ENCODE peak calls at places on chromosomes 11 and 22, in eight cellular contexts. One of them, this sample, is unnamed.

GRCh38 chr11:118896921-118897591 is 13.4 kb downstream of the CXCR5 start:
- DNase-seq in stimulated activated effector memory CD8-positive, alpha-beta T cell treated with anti-CD3 and anti-CD28 coated beads, Interleukin-12 subunit alpha, Interleukin-12 subunit beta, amount 100 ng/mL, for 72 hours: no peak
- DNase-seq in mucosa of gallbladder: no peak
- DNase-seq in stromal cell of bone marrow: no peak
- DNase-seq in HFF-Myc: no peak
- DNase-seq in NCI-H510A treated with DMSO at 0.1 percent for 48 hours: no peak
- DNase-seq in A549: no peak
- DNase-seq in dorsolateral prefrontal cortex: no peak
- DNase-seq in this sample: no peak

GRCh38 chr11:62269654-62270278 is at the start of gene SCGB2A2:
- DNase-seq in stimulated activated effector memory CD8-positive, alpha-beta T cell treated with anti-CD3 and anti-CD28 coated beads, Interleukin-12 subunit alpha, Interleukin-12 subunit beta, amount 100 ng/mL, for 72 hours: no peak
- DNase-seq in mucosa of gallbladder: peak; percentile 11
- DNase-seq in stromal cell of bone marrow: no peak
- DNase-seq in HFF-Myc: no peak
- DNase-seq in NCI-H510A treated with DMSO at 0.1 percent for 48 hours: no peak
- DNase-seq in A549: no peak
- DNase-seq in dorsolateral prefrontal cortex: no peak
- DNase-seq in this sample: no peak

GRCh38 chr11:34185926-34186841 is 80.8 kb downstream of the NAT10 start:
- DNase-seq in stimulated activated effector memory CD8-positive, alpha-beta T cell treated with anti-CD3 and anti-CD28 coated beads, Interleukin-12 subunit alpha, Interleukin-12 subunit beta, amount 100 ng/mL, for 72 hours: no peak
- DNase-seq in mucosa of gallbladder: no peak
- DNase-seq in stromal cell of bone marrow: no peak
- DNase-seq in HFF-Myc: no peak
- DNase-seq in NCI-H510A treated with DMSO at 0.1 percent for 48 hours: no peak
- DNase-seq in A549: no peak
- DNase-seq in dorsolateral prefrontal cortex: no peak
- DNase-seq in this sample: peak; percentile 30

GRCh38 chr11:17651061-17651460 is 68.3 kb upstream of the MYOD1 start:
- DNase-seq in stimulated activated effector memory CD8-positive, alpha-beta T cell treated with anti-CD3 and anti-CD28 coated beads, Interleukin-12 subunit alpha, Interleukin-12 subunit beta, amount 100 ng/mL, for 72 hours: peak; percentile 26
- DNase-seq in mucosa of gallbladder: no peak
- DNase-seq in stromal cell of bone marrow: no peak
- DNase-seq in HFF-Myc: no peak
- DNase-seq in NCI-H510A treated with DMSO at 0.1 percent for 48 hours: no peak
- DNase-seq in A549: no peak
- DNase-seq in dorsolateral prefrontal cortex: no peak
- DNase-seq in this sample: no peak

GRCh38 chr22:43346521-43346929 is 3.4 kb upstream of the SCUBE1 start:
- DNase-seq in stimulated activated effector memory CD8-positive, alpha-beta T cell treated with anti-CD3 and anti-CD28 coated beads, Interleukin-12 subunit alpha, Interleukin-12 subunit beta, amount 100 ng/mL, for 72 hours: peak; percentile 80
- DNase-seq in mucosa of gallbladder: peak; percentile 51
- DNase-seq in stromal cell of bone marrow: no peak
- DNase-seq in HFF-Myc: no peak
- DNase-seq in NCI-H510A treated with DMSO at 0.1 percent for 48 hours: peak; percentile 26
- DNase-seq in A549: peak; percentile 37
- DNase-seq in dorsolateral prefrontal cortex: peak; percentile 55
- DNase-seq in this sample: peak; percentile 62

GRCh38 chr22:37222440-37222971 is 10.2 kb upstream of the SSTR3 start:
- DNase-seq in stimulated activated effector memory CD8-positive, alpha-beta T cell treated with anti-CD3 and anti-CD28 coated beads, Interleukin-12 subunit alpha, Interleukin-12 subunit beta, amount 100 ng/mL, for 72 hours: peak; percentile 73
- DNase-seq in mucosa of gallbladder: no peak
- DNase-seq in stromal cell of bone marrow: no peak
- DNase-seq in HFF-Myc: no peak
- DNase-seq in NCI-H510A treated with DMSO at 0.1 percent for 48 hours: no peak
- DNase-seq in A549: no peak
- DNase-seq in dorsolateral prefrontal cortex: no peak
- DNase-seq in this sample: no peak

GRCh38 chr11:77206264-77207018 is 78.4 kb downstream of the MYO7A start:
- DNase-seq in stimulated activated effector memory CD8-positive, alpha-beta T cell treated with anti-CD3 and anti-CD28 coated beads, Interleukin-12 subunit alpha, Interleukin-12 subunit beta, amount 100 ng/mL, for 72 hours: no peak
- DNase-seq in mucosa of gallbladder: no peak
- DNase-seq in stromal cell of bone marrow: no peak
- DNase-seq in HFF-Myc: no peak
- DNase-seq in NCI-H510A treated with DMSO at 0.1 percent for 48 hours: no peak
- DNase-seq in A549: no peak
- DNase-seq in dorsolateral prefrontal cortex: no peak
- DNase-seq in this sample: no peak

GRCh38 chr22:22060200-22061084 is 77.9 kb upstream of the TOP3B start:
- DNase-seq in stimulated activated effector memory CD8-positive, alpha-beta T cell treated with anti-CD3 and anti-CD28 coated beads, Interleukin-12 subunit alpha, Interleukin-12 subunit beta, amount 100 ng/mL, for 72 hours: peak; percentile 88
- DNase-seq in mucosa of gallbladder: peak; percentile 51
- DNase-seq in stromal cell of bone marrow: no peak
- DNase-seq in HFF-Myc: no peak
- DNase-seq in NCI-H510A treated with DMSO at 0.1 percent for 48 hours: peak; percentile 0
- DNase-seq in A549: peak; percentile 44
- DNase-seq in dorsolateral prefrontal cortex: peak; percentile 77
- DNase-seq in this sample: no peak

GRCh38 chr11:10122337-10123197 is 171.5 kb downstream of the SBF2 start:
- DNase-seq in stimulated activated effector memory CD8-positive, alpha-beta T cell treated with anti-CD3 and anti-CD28 coated beads, Interleukin-12 subunit alpha, Interleukin-12 subunit beta, amount 100 ng/mL, for 72 hours: no peak
- DNase-seq in mucosa of gallbladder: no peak
- DNase-seq in stromal cell of bone marrow: no peak
- DNase-seq in HFF-Myc: no peak
- DNase-seq in NCI-H510A treated with DMSO at 0.1 percent for 48 hours: no peak
- DNase-seq in A549: peak; percentile 23
- DNase-seq in dorsolateral prefrontal cortex: no peak
- DNase-seq in this sample: peak; percentile 21

GRCh38 chr11:69385832-69386415 is 92.0 kb downstream of the MYEOV start:
- DNase-seq in stimulated activated effector memory CD8-positive, alpha-beta T cell treated with anti-CD3 and anti-CD28 coated beads, Interleukin-12 subunit alpha, Interleukin-12 subunit beta, amount 100 ng/mL, for 72 hours: no peak
- DNase-seq in mucosa of gallbladder: no peak
- DNase-seq in stromal cell of bone marrow: no peak
- DNase-seq in HFF-Myc: no peak
- DNase-seq in NCI-H510A treated with DMSO at 0.1 percent for 48 hours: no peak
- DNase-seq in A549: no peak
- DNase-seq in dorsolateral prefrontal cortex: no peak
- DNase-seq in this sample: no peak

GRCh38 chr11:128456566-128457268 is 130.6 kb downstream of the ETS1 start:
- DNase-seq in stimulated activated effector memory CD8-positive, alpha-beta T cell treated with anti-CD3 and anti-CD28 coated beads, Interleukin-12 subunit alpha, Interleukin-12 subunit beta, amount 100 ng/mL, for 72 hours: no peak
- DNase-seq in mucosa of gallbladder: no peak
- DNase-seq in stromal cell of bone marrow: no peak
- DNase-seq in HFF-Myc: no peak
- DNase-seq in NCI-H510A treated with DMSO at 0.1 percent for 48 hours: no peak
- DNase-seq in A549: no peak
- DNase-seq in dorsolateral prefrontal cortex: no peak
- DNase-seq in this sample: no peak

GRCh38 chr11:121887564-121887963 is 228.5 kb downstream of the BLID start:
- DNase-seq in stimulated activated effector memory CD8-positive, alpha-beta T cell treated with anti-CD3 and anti-CD28 coated beads, Interleukin-12 subunit alpha, Interleukin-12 subunit beta, amount 100 ng/mL, for 72 hours: no peak
- DNase-seq in mucosa of gallbladder: no peak
- DNase-seq in stromal cell of bone marrow: no peak
- DNase-seq in HFF-Myc: no peak
- DNase-seq in NCI-H510A treated with DMSO at 0.1 percent for 48 hours: no peak
- DNase-seq in A549: no peak
- DNase-seq in dorsolateral prefrontal cortex: no peak
- DNase-seq in this sample: no peak

GRCh38 chr11:32289701-32290100 is 145.6 kb downstream of the WT1 start:
- DNase-seq in stimulated activated effector memory CD8-positive, alpha-beta T cell treated with anti-CD3 and anti-CD28 coated beads, Interleukin-12 subunit alpha, Interleukin-12 subunit beta, amount 100 ng/mL, for 72 hours: no peak
- DNase-seq in mucosa of gallbladder: no peak
- DNase-seq in stromal cell of bone marrow: no peak
- DNase-seq in HFF-Myc: no peak
- DNase-seq in NCI-H510A treated with DMSO at 0.1 percent for 48 hours: no peak
- DNase-seq in A549: no peak
- DNase-seq in dorsolateral prefrontal cortex: no peak
- DNase-seq in this sample: no peak

GRCh38 chr22:36741204-36741793 is 34.6 kb downstream of the IFT27 start:
- DNase-seq in stimulated activated effector memory CD8-positive, alpha-beta T cell treated with anti-CD3 and anti-CD28 coated beads, Interleukin-12 subunit alpha, Interleukin-12 subunit beta, amount 100 ng/mL, for 72 hours: no peak
- DNase-seq in mucosa of gallbladder: no peak
- DNase-seq in stromal cell of bone marrow: no peak
- DNase-seq in HFF-Myc: no peak
- DNase-seq in NCI-H510A treated with DMSO at 0.1 percent for 48 hours: no peak
- DNase-seq in A549: peak; percentile 36
- DNase-seq in dorsolateral prefrontal cortex: peak; percentile 26
- DNase-seq in this sample: no peak

GRCh38 chr11:64924910-64925284 is 408 bp downstream of the PPP2R5B start:
- DNase-seq in stimulated activated effector memory CD8-positive, alpha-beta T cell treated with anti-CD3 and anti-CD28 coated beads, Interleukin-12 subunit alpha, Interleukin-12 subunit beta, amount 100 ng/mL, for 72 hours: no peak
- DNase-seq in mucosa of gallbladder: no peak
- DNase-seq in stromal cell of bone marrow: no peak
- DNase-seq in HFF-Myc: no peak
- DNase-seq in NCI-H510A treated with DMSO at 0.1 percent for 48 hours: no peak
- DNase-seq in A549: no peak
- DNase-seq in dorsolateral prefrontal cortex: no peak
- DNase-seq in this sample: peak; percentile 26

GRCh38 chr22:26615149-26615548 is 2.7 kb downstream of the CRYBB1 start:
- DNase-seq in stimulated activated effector memory CD8-positive, alpha-beta T cell treated with anti-CD3 and anti-CD28 coated beads, Interleukin-12 subunit alpha, Interleukin-12 subunit beta, amount 100 ng/mL, for 72 hours: no peak
- DNase-seq in mucosa of gallbladder: no peak
- DNase-seq in stromal cell of bone marrow: no peak
- DNase-seq in HFF-Myc: no peak
- DNase-seq in NCI-H510A treated with DMSO at 0.1 percent for 48 hours: no peak
- DNase-seq in A549: no peak
- DNase-seq in dorsolateral prefrontal cortex: no peak
- DNase-seq in this sample: no peak

GRCh38 chr11:69912911-69913451 is 93.8 kb upstream of the FGF3 start:
- DNase-seq in stimulated activated effector memory CD8-positive, alpha-beta T cell treated with anti-CD3 and anti-CD28 coated beads, Interleukin-12 subunit alpha, Interleukin-12 subunit beta, amount 100 ng/mL, for 72 hours: no peak
- DNase-seq in mucosa of gallbladder: no peak
- DNase-seq in stromal cell of bone marrow: no peak
- DNase-seq in HFF-Myc: no peak
- DNase-seq in NCI-H510A treated with DMSO at 0.1 percent for 48 hours: no peak
- DNase-seq in A549: peak; percentile 36
- DNase-seq in dorsolateral prefrontal cortex: peak; percentile 37
- DNase-seq in this sample: no peak

GRCh38 chr11:58575377-58576020 is at the start of gene LPXN:
- DNase-seq in stimulated activated effector memory CD8-positive, alpha-beta T cell treated with anti-CD3 and anti-CD28 coated beads, Interleukin-12 subunit alpha, Interleukin-12 subunit beta, amount 100 ng/mL, for 72 hours: peak; percentile 78
- DNase-seq in mucosa of gallbladder: no peak
- DNase-seq in stromal cell of bone marrow: no peak
- DNase-seq in HFF-Myc: no peak
- DNase-seq in NCI-H510A treated with DMSO at 0.1 percent for 48 hours: no peak
- DNase-seq in A549: no peak
- DNase-seq in dorsolateral prefrontal cortex: no peak
- DNase-seq in this sample: no peak

GRCh38 chr11:71286701-71287643 is 34.6 kb upstream of the SHANK2 start:
- DNase-seq in stimulated activated effector memory CD8-positive, alpha-beta T cell treated with anti-CD3 and anti-CD28 coated beads, Interleukin-12 subunit alpha, Interleukin-12 subunit beta, amount 100 ng/mL, for 72 hours: no peak
- DNase-seq in mucosa of gallbladder: peak; percentile 79
- DNase-seq in stromal cell of bone marrow: peak; percentile 87
- DNase-seq in HFF-Myc: peak; percentile 88
- DNase-seq in NCI-H510A treated with DMSO at 0.1 percent for 48 hours: no peak
- DNase-seq in A549: peak; percentile 62
- DNase-seq in dorsolateral prefrontal cortex: no peak
- DNase-seq in this sample: peak; percentile 91

GRCh38 chr11:74306440-74307175 is 4.8 kb downstream of the P4HA3 start:
- DNase-seq in stimulated activated effector memory CD8-positive, alpha-beta T cell treated with anti-CD3 and anti-CD28 coated beads, Interleukin-12 subunit alpha, Interleukin-12 subunit beta, amount 100 ng/mL, for 72 hours: no peak
- DNase-seq in mucosa of gallbladder: no peak
- DNase-seq in stromal cell of bone marrow: no peak
- DNase-seq in HFF-Myc: no peak
- DNase-seq in NCI-H510A treated with DMSO at 0.1 percent for 48 hours: no peak
- DNase-seq in A549: no peak
- DNase-seq in dorsolateral prefrontal cortex: no peak
- DNase-seq in this sample: no peak

GRCh38 chr11:94794287-94795168 is 26.4 kb downstream of the AMOTL1 start:
- DNase-seq in stimulated activated effector memory CD8-positive, alpha-beta T cell treated with anti-CD3 and anti-CD28 coated beads, Interleukin-12 subunit alpha, Interleukin-12 subunit beta, amount 100 ng/mL, for 72 hours: no peak
- DNase-seq in mucosa of gallbladder: peak; percentile 72
- DNase-seq in stromal cell of bone marrow: peak; percentile 95
- DNase-seq in HFF-Myc: peak; percentile 88
- DNase-seq in NCI-H510A treated with DMSO at 0.1 percent for 48 hours: no peak
- DNase-seq in A549: peak; percentile 19
- DNase-seq in dorsolateral prefrontal cortex: no peak
- DNase-seq in this sample: peak; percentile 75

GRCh38 chr11:128391809-128392208 is 195.5 kb downstream of the ETS1 start:
- DNase-seq in stimulated activated effector memory CD8-positive, alpha-beta T cell treated with anti-CD3 and anti-CD28 coated beads, Interleukin-12 subunit alpha, Interleukin-12 subunit beta, amount 100 ng/mL, for 72 hours: no peak
- DNase-seq in mucosa of gallbladder: no peak
- DNase-seq in stromal cell of bone marrow: no peak
- DNase-seq in HFF-Myc: no peak
- DNase-seq in NCI-H510A treated with DMSO at 0.1 percent for 48 hours: no peak
- DNase-seq in A549: no peak
- DNase-seq in dorsolateral prefrontal cortex: no peak
- DNase-seq in this sample: no peak

GRCh38 chr22:19228174-19228573 is 49.6 kb upstream of the SLC25A1 start:
- DNase-seq in stimulated activated effector memory CD8-positive, alpha-beta T cell treated with anti-CD3 and anti-CD28 coated beads, Interleukin-12 subunit alpha, Interleukin-12 subunit beta, amount 100 ng/mL, for 72 hours: no peak
- DNase-seq in mucosa of gallbladder: no peak
- DNase-seq in stromal cell of bone marrow: no peak
- DNase-seq in HFF-Myc: no peak
- DNase-seq in NCI-H510A treated with DMSO at 0.1 percent for 48 hours: no peak
- DNase-seq in A549: no peak
- DNase-seq in dorsolateral prefrontal cortex: no peak
- DNase-seq in this sample: no peak

GRCh38 chr11:72430743-72431570 is 3.4 kb downstream of the CLPB start:
- DNase-seq in stimulated activated effector memory CD8-positive, alpha-beta T cell treated with anti-CD3 and anti-CD28 coated beads, Interleukin-12 subunit alpha, Interleukin-12 subunit beta, amount 100 ng/mL, for 72 hours: no peak
- DNase-seq in mucosa of gallbladder: no peak
- DNase-seq in stromal cell of bone marrow: peak; percentile 31
- DNase-seq in HFF-Myc: no peak
- DNase-seq in NCI-H510A treated with DMSO at 0.1 percent for 48 hours: peak; percentile 65
- DNase-seq in A549: peak; percentile 64
- DNase-seq in dorsolateral prefrontal cortex: peak; percentile 68
- DNase-seq in this sample: no peak

GRCh38 chr11:84498016-84498415 is 1129.1 kb downstream of the DLG2 start:
- DNase-seq in stimulated activated effector memory CD8-positive, alpha-beta T cell treated with anti-CD3 and anti-CD28 coated beads, Interleukin-12 subunit alpha, Interleukin-12 subunit beta, amount 100 ng/mL, for 72 hours: no peak
- DNase-seq in mucosa of gallbladder: no peak
- DNase-seq in stromal cell of bone marrow: peak; percentile 86
- DNase-seq in HFF-Myc: no peak
- DNase-seq in NCI-H510A treated with DMSO at 0.1 percent for 48 hours: no peak
- DNase-seq in A549: no peak
- DNase-seq in dorsolateral prefrontal cortex: no peak
- DNase-seq in this sample: no peak

GRCh38 chr22:19568337-19569311 is 44.4 kb upstream of the CLDN5 start:
- DNase-seq in stimulated activated effector memory CD8-positive, alpha-beta T cell treated with anti-CD3 and anti-CD28 coated beads, Interleukin-12 subunit alpha, Interleukin-12 subunit beta, amount 100 ng/mL, for 72 hours: no peak
- DNase-seq in mucosa of gallbladder: no peak
- DNase-seq in stromal cell of bone marrow: peak; percentile 65
- DNase-seq in HFF-Myc: peak; percentile 49
- DNase-seq in NCI-H510A treated with DMSO at 0.1 percent for 48 hours: peak; percentile 28
- DNase-seq in A549: peak; percentile 40
- DNase-seq in dorsolateral prefrontal cortex: no peak
- DNase-seq in this sample: no peak

This sample was measured in SJSA1.